ENCODE peak calls at places on chromosomes 5 and 9, in six cellular contexts. H is heart right ventricle, U is aorta, A is cardiac muscle cell, M is vagina, J is SK-N-SH. Q is an unnamed sample.

GRCh38 chr5:122967625-122968024 is 68.9 kb downstream of the PPIC start:
- DNase-seq in A (no peak), H (no peak), U (no peak), J (no peak), M (no peak), Q (no peak)

GRCh38 chr5:126338516-126339153 is 84.6 kb upstream of the GRAMD2B start:
- DNase-seq in A (no peak), J (no peak), M (no peak), H (no peak), U (no peak), Q (no peak)

GRCh38 chr9:72628191-72628590 is 106.8 kb downstream of the TMC1 start:
- DNase-seq in H (no peak), A (no peak), U (no peak), J (no peak), M (no peak), Q (no peak)

GRCh38 chr9:98881836-98882568 is 61.7 kb upstream of the COL15A1 start:
- DNase-seq in U (no peak), H (no peak), J (no peak), A (no peak), M (no peak), Q (no peak)

GRCh38 chr5:116650544-116650943 is 75.9 kb upstream of the SEMA6A start:
- DNase-seq in M (no peak), U (no peak), A (no peak), J (no peak), H (no peak), Q (no peak)

GRCh38 chr5:84383816-84384603 is 670 bp downstream of the EDIL3 start:
- DNase-seq in J (peak; percentile 51), H (no peak), M (no peak), U (peak; percentile 62), A (peak; percentile 50), Q (peak; percentile 75)

GRCh38 chr5:34833991-34834793 is 4.8 kb upstream of the TTC23L start:
- DNase-seq in A (no peak), M (no peak), J (no peak), U (no peak), H (no peak), Q (no peak)

GRCh38 chr9:129549684-129550083 is 71.2 kb downstream of the C9orf50 start:
- DNase-seq in H (no peak), M (no peak), A (no peak), U (peak; percentile 75), J (peak; percentile 87), Q (peak; percentile 93)

GRCh38 chr5:174175869-174176268 is 130.4 kb downstream of the NSG2 start:
- DNase-seq in J (no peak), H (no peak), U (no peak), A (no peak), M (peak; percentile 61), Q (no peak)

GRCh38 chr5:175096469-175097185 is 347.4 kb downstream of the DRD1 start:
- DNase-seq in J (no peak), A (no peak), H (no peak), U (no peak), M (no peak), Q (no peak)

GRCh38 chr5:173645897-173646574 is 29.6 kb upstream of the BOD1 start:
- DNase-seq in U (no peak), J (no peak), A (no peak), H (no peak), M (no peak), Q (peak; percentile 79)

GRCh38 chr9:18632624-18633407 is 158.9 kb downstream of the ADAMTSL1 start:
- DNase-seq in M (no peak), A (no peak), U (peak; percentile 72), H (peak; percentile 41), J (no peak), Q (no peak)

GRCh38 chr9:92620870-92621269 is 49.1 kb downstream of the IPPK start:
- DNase-seq in J (no peak), H (no peak), U (no peak), M (peak; percentile 52), A (no peak), Q (no peak)

GRCh38 chr5:110441035-110441434 is 285.4 kb downstream of the TMEM232 start:
- DNase-seq in U (no peak), A (peak; percentile 13), J (peak; percentile 17), H (no peak), M (no peak), Q (no peak)

GRCh38 chr5:159311063-159311462 is 19.2 kb downstream of the IL12B start:
- DNase-seq in U (no peak), H (no peak), J (no peak), A (no peak), M (no peak), Q (no peak)

GRCh38 chr5:151602806-151603205 is 11.7 kb upstream of the FAT2 start:
- DNase-seq in A (no peak), U (no peak), M (no peak), J (no peak), H (no peak), Q (no peak)

GRCh38 chr5:135694016-135694415 is 115.2 kb upstream of the CXCL14 start:
- DNase-seq in A (no peak), M (no peak), J (no peak), U (no peak), H (no peak), Q (no peak)

GRCh38 chr9:80560976-80561375 is 989.2 kb downstream of the TLE4 start:
- DNase-seq in U (no peak), M (no peak), A (no peak), H (no peak), J (no peak), Q (no peak)

GRCh38 chr5:53479045-53479655 is 1.3 kb upstream of the FST start:
- DNase-seq in A (no peak), J (peak; percentile 38), H (no peak), U (no peak), M (no peak), Q (no peak)

GRCh38 chr9:109206670-109207069 is 39.6 kb upstream of the FRRS1L start:
- DNase-seq in M (no peak), J (no peak), U (no peak), A (no peak), H (no peak), Q (no peak)

GRCh38 chr5:120615967-120616645 is 152.0 kb downstream of the PRR16 start:
- DNase-seq in A (no peak), M (no peak), H (no peak), J (no peak), U (no peak), Q (peak; percentile 17)

GRCh38 chr5:980941-981340 is 27.7 kb upstream of the NKD2 start:
- DNase-seq in A (no peak), H (peak; percentile 3), J (no peak), U (no peak), M (no peak), Q (no peak)

GRCh38 chr5:174717826-174718455 is 6.4 kb upstream of the MSX2 start:
- DNase-seq in H (no peak), J (no peak), M (no peak), U (no peak), A (no peak), Q (no peak)

GRCh38 chr5:39266442-39266841 is 47.1 kb upstream of the FYB1 start:
- DNase-seq in U (no peak), M (no peak), J (no peak), H (no peak), A (no peak), Q (no peak)
- H3K4me1 ChIP-seq in U (no peaks in the 10 kb centered on the region), M (no peaks in the 10 kb centered on the region), J (no peaks in the 10 kb centered on the region), H (no peaks in the 10 kb centered on the region), A (no peaks in the 10 kb centered on the region), Q (no peaks in the 10 kb centered on the region)

GRCh38 chr5:134288610-134289009 is 62.7 kb upstream of the PPP2CA start:
- DNase-seq in H (no peak), M (no peak), J (no peak), A (no peak), U (no peak), Q (no peak)

GRCh38 chr5:134289509-134290113 is 63.7 kb upstream of the PPP2CA start:
- DNase-seq in A (peak; percentile 80), M (no peak), J (peak; percentile 69), H (peak; percentile 71), U (no peak), Q (no peak)

DNA sequence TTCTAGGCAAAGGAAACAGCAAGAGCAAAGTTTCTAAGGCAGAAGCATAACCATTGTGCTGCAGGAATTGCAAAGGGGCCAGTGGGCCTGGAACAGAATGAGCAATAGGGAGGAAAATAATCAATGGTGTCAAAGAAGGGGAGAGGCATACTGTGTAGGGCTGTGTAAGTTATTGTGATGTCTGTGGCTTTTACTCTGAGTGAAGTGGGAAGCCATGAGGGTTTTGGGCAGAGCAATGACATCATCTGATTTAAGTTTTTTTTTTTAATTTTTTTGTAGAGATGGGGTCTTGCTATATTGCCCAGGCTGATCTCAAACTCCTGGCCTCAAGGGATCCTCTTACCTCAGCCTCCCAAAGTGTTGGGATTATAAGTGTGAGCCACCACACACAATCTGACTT is 64.6 kb upstream of the PPP2CA start:
- DNase-seq in M (no peak), U (no peak), H (no peak), J (no peak), A (no peak), Q (no peak)
- H3K4me3 ChIP-seq in M (no peak overlapping the region), U (no peak overlapping the region), H (no peak overlapping the region), J (no peak overlapping the region), A (no peak overlapping the region), Q (no peak overlapping the region)

GRCh38 chr5:6358434-6358820 is 19.9 kb downstream of the MED10 start:
- DNase-seq in U (no peak), H (no peak), A (no peak), J (no peak), M (no peak), Q (no peak)

GRCh38 chr5:6361101-6361500 is 17.2 kb downstream of the MED10 start:
- DNase-seq in A (no peak), M (no peak), J (no peak), U (no peak), H (no peak), Q (no peak)

GRCh38 chr5:6362846-6363245 is 15.5 kb downstream of the MED10 start:
- DNase-seq in U (no peak), A (no peak), J (no peak), M (peak; percentile 64), H (no peak), Q (no peak)

GRCh38 chr5:6359534-6359933 is 18.8 kb downstream of the MED10 start:
- DNase-seq in M (no peak), U (no peak), H (no peak), A (no peak), J (peak; percentile 42), Q (no peak)

GRCh38 chr5:6359941-6360683 is 18.2 kb downstream of the MED10 start:
- DNase-seq in M (no peak), U (no peak), A (no peak), H (no peak), J (peak; percentile 46), Q (no peak)
- H3K27ac ChIP-seq in M (no peak overlapping the region), U (no peak overlapping the region), A (no peak overlapping the region), H (no peak overlapping the region), J (peak overlapping the region; percentile 68), Q (no peak overlapping the region)

GRCh38 chr9:35643046-35643445 is 7.7 kb downstream of the SIT1 start:
- DNase-seq in H (no peak), U (no peak), A (no peak), J (no peak), M (no peak), Q (no peak)

GRCh38 chr9:35646583-35647265 is 4.0 kb downstream of the SIT1 start:
- DNase-seq in M (no peak), H (peak; percentile 93), U (peak; percentile 97), J (peak; percentile 97), A (peak; percentile 95), Q (peak; percentile 97)

GRCh38 chr9:35649431-35650340 is 1.0 kb downstream of the SIT1 start:
- DNase-seq in A (no peak), U (peak; percentile 77), J (no peak), M (no peak), H (no peak), Q (peak; percentile 80)

GRCh38 chr9:35650341-35651158 is at the start of gene SIT1:
- DNase-seq in J (no peak), U (no peak), A (no peak), H (no peak), M (no peak), Q (peak; percentile 79)

GRCh38 chr9:35645736-35646582 is 4.8 kb downstream of the SIT1 start:
- DNase-seq in M (no peak), U (peak; percentile 55), J (no peak), A (peak; percentile 57), H (no peak), Q (no peak)
- H3K4me1 ChIP-seq in M (peaks cover 26% of the 10 kb centered on the region), U (no peaks in the 10 kb centered on the region), J (peaks cover 6% of the 10 kb centered on the region), A (peaks cover 9% of the 10 kb centered on the region), H (peaks cover 23% of the 10 kb centered on the region), Q (peaks cover 3% of the 10 kb centered on the region)